ENCODE peak calls at places on chromosomes 5 and 9, in six cellular contexts. Q is mammary epithelial cell, U is endothelial cell of umbilical vein, Z is PC-9, J is PC-3, S is mesenchymal stem cell. X is an unnamed sample.

GRCh38 chr9:131001990-131002389 is 7.0 kb upstream of the LAMC3 start:
- DNase-seq in Q (no peak), U (no peak), Z (no peak), J (no peak), S (no peak), X (peak)

GRCh38 chr5:69484891-69485290 is 7.7 kb upstream of the OCLN start:
- DNase-seq in Q (no peak), U (peak), Z (no peak), J (no peak), S (peak), X (peak)

GRCh38 chr5:5616247-5616895 is 193.9 kb downstream of the ICE1 start:
- DNase-seq in Q (no peak), U (no peak), Z (no peak), J (no peak), S (no peak), X (no peak)

GRCh38 chr9:135711411-135711810 is 9.4 kb downstream of the KCNT1 start:
- DNase-seq in Q (no peak), U (no peak), Z (no peak), J (no peak), S (no peak), X (no peak)

GRCh38 chr5:73818357-73818756 is 192.4 kb downstream of the ARHGEF28 start:
- DNase-seq in Q (peak), U (no peak), Z (peak), J (peak), S (no peak), X (no peak)

GRCh38 chr5:35188041-35188457 is 42.2 kb downstream of the PRLR start:
- DNase-seq in Q (no peak), U (no peak), Z (no peak), J (peak), S (no peak), X (no peak)

GRCh38 chr5:154278172-154278571 is 87.6 kb downstream of the GALNT10 start:
- DNase-seq in Q (no peak), U (no peak), Z (no peak), J (no peak), S (no peak), X (no peak)

GRCh38 chr5:38433160-38433861 is 123.1 kb downstream of the LIFR start:
- DNase-seq in Q (no peak), U (peak), Z (no peak), J (no peak), S (peak), X (peak)

GRCh38 chr9:123997665-123998277 is 13.8 kb upstream of the LHX2 start:
- DNase-seq in Q (peak), U (no peak), Z (no peak), J (no peak), S (no peak), X (no peak)

GRCh38 chr5:169201597-169201996 is 99.3 kb downstream of the SLIT3 start:
- DNase-seq in Q (no peak), U (no peak), Z (no peak), J (no peak), S (no peak), X (no peak)

GRCh38 chr9:126420643-126421564 is 94.3 kb downstream of the MVB12B start:
- DNase-seq in Q (peak), U (no peak), Z (peak), J (peak), S (peak), X (peak)

GRCh38 chr5:143577554-143577953 is 174.1 kb upstream of the NR3C1 start:
- DNase-seq in Q (no peak), U (no peak), Z (no peak), J (no peak), S (no peak), X (peak)

GRCh38 chr9:98442541-98442940 is 187.1 kb upstream of the TBC1D2 start:
- DNase-seq in Q (no peak), U (no peak), Z (no peak), J (no peak), S (no peak), X (no peak)

GRCh38 chr5:154403234-154403633 is 42.6 kb upstream of the SAP30L start:
- DNase-seq in Q (no peak), U (no peak), Z (no peak), J (no peak), S (no peak), X (no peak)

GRCh38 chr5:159552751-159553150 is 222.5 kb upstream of the IL12B start:
- DNase-seq in Q (peak), U (no peak), Z (no peak), J (peak), S (peak), X (peak)

GRCh38 chr9:16069671-16070586 is 517.1 kb downstream of the CCDC171 start:
- DNase-seq in Q (no peak), U (no peak), Z (no peak), J (no peak), S (no peak), X (peak)

GRCh38 chr5:95076395-95077165 is 208.3 kb downstream of the MCTP1 start:
- DNase-seq in Q (no peak), U (peak), Z (no peak), J (no peak), S (no peak), X (no peak)

GRCh38 chr5:110333384-110333783 is 393.1 kb downstream of the TMEM232 start:
- DNase-seq in Q (no peak), U (no peak), Z (no peak), J (peak), S (peak), X (no peak)

GRCh38 chr9:129141066-129142041 is 30.1 kb downstream of the PTPA start:
- DNase-seq in Q (peak), U (peak), Z (no peak), J (no peak), S (peak), X (peak)

GRCh38 chr5:35012796-35013195 is 35.0 kb downstream of the AGXT2 start:
- DNase-seq in Q (no peak), U (no peak), Z (no peak), J (no peak), S (no peak), X (no peak)

GRCh38 chr5:35859101-35859661 is 2.5 kb downstream of the IL7R start:
- DNase-seq in Q (peak), U (peak), Z (no peak), J (peak), S (peak), X (no peak)

GRCh38 chr9:19998153-19998552 is 209.3 kb upstream of the SLC24A2 start:
- DNase-seq in Q (no peak), U (peak), Z (no peak), J (peak), S (no peak), X (no peak)

GRCh38 chr9:135088979-135089847 is 1.7 kb downstream of the OLFM1 start:
- DNase-seq in Q (no peak), U (no peak), Z (no peak), J (no peak), S (no peak), X (no peak)

GRCh38 chr9:81195206-81195605 is 494.1 kb downstream of the TLE1 start:
- DNase-seq in Q (no peak), U (no peak), Z (no peak), J (no peak), S (no peak), X (no peak)

GRCh38 chr5:57386958-57387357 is 95.7 kb downstream of the ACTBL2 start:
- DNase-seq in Q (peak), U (peak), Z (no peak), J (no peak), S (peak), X (peak)

GRCh38 chr5:166845044-166845443 is 1446.4 kb upstream of the WWC1 start:
- DNase-seq in Q (peak), U (no peak), Z (no peak), J (no peak), S (peak), X (no peak)

GRCh38 chr9:28234899-28235277 is 661.6 kb upstream of the C9orf72 start:
- DNase-seq in Q (peak), U (no peak), Z (no peak), J (peak), S (peak), X (no peak)

GRCh38 chr5:109927639-109928038 is 237.9 kb downstream of the MAN2A1 start:
- DNase-seq in Q (no peak), U (no peak), Z (no peak), J (no peak), S (no peak), X (no peak)

GRCh38 chr9:28031521-28032177 is 458.4 kb upstream of the C9orf72 start:
- DNase-seq in Q (no peak), U (no peak), Z (no peak), J (no peak), S (no peak), X (no peak)

GRCh38 chr5:146848133-146848532 is 30.4 kb downstream of the PPP2R2B start:
- DNase-seq in Q (no peak), U (no peak), Z (no peak), J (no peak), S (no peak), X (no peak)

GRCh38 chr5:111513175-111513520 is 813 bp upstream of the STARD4 start:
- DNase-seq in Q (no peak), U (no peak), Z (no peak), J (no peak), S (no peak), X (peak)

GRCh38 chr5:175420383-175420782 is 23.6 kb downstream of the DRD1 start:
- DNase-seq in Q (no peak), U (no peak), Z (no peak), J (no peak), S (no peak), X (no peak)

GRCh38 chr9:32403567-32403966 is 19.1 kb downstream of the ACO1 start:
- DNase-seq in Q (no peak), U (no peak), Z (no peak), J (no peak), S (peak), X (no peak)

GRCh38 chr5:74556631-74557595 is 83.6 kb downstream of the ENC1 start:
- DNase-seq in Q (peak), U (no peak), Z (peak), J (no peak), S (peak), X (no peak)

GRCh38 chr9:134624119-134624826 is 17.3 kb upstream of the COL5A1 start:
- DNase-seq in Q (no peak), U (no peak), Z (no peak), J (no peak), S (peak), X (peak)

GRCh38 chr5:166493627-166494026 is 1797.8 kb upstream of the WWC1 start:
- DNase-seq in Q (no peak), U (no peak), Z (no peak), J (no peak), S (peak), X (no peak)

GRCh38 chr5:68345595-68345994 is 130.0 kb downstream of the PIK3R1 start:
- DNase-seq in Q (no peak), U (no peak), Z (no peak), J (no peak), S (no peak), X (no peak)

GRCh38 chr5:133950821-133951612 is 17.4 kb downstream of the C5orf15 start:
- DNase-seq in Q (no peak), U (no peak), Z (no peak), J (no peak), S (no peak), X (no peak)

GRCh38 chr5:59496524-59497134 is 396.9 kb downstream of the PDE4D start:
- DNase-seq in Q (no peak), U (peak), Z (no peak), J (peak), S (no peak), X (peak)

GRCh38 chr9:111873901-111874300 is 22.7 kb upstream of the UGCG start:
- DNase-seq in Q (no peak), U (no peak), Z (no peak), J (no peak), S (no peak), X (no peak)

DNA sequence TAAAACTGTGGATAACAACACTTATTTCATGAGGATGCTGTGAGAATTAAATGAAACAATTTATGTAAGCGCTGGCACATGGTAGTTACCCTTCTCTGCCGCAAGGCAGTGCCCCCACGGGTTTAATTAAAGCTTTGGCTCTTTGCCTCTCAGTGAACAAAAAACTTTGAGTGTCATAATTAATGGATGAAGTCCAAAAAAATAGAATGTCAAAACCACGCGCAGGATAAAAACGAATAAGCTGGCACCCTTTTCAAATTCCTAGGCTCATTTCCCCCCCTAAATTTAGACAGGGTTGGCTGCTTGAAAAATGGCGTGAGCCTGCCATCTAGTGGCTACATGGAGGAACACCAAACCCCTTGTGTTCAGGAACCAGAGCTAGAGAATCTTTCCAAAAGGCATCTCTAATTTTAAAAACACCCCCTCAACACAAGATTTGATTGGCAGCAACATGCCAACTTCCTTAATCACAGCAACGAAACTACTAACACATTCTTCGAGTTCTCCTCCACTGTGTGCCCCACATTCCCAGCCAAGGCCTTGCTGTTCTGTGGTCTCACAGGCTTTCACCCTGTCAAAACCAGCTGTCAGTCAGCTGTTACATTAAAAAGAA is 29.0 kb upstream of the CCNG1 start:
- DNase-seq in Q (peak), U (peak), Z (peak), J (peak), S (peak), X (peak)
- H3K4me3 ChIP-seq in Q (no peak), U (no peak), Z (no peak), J (peak), S (no peak), X (peak)

GRCh38 chr5:82335807-82336206 is 57.7 kb upstream of the RPS23 start:
- DNase-seq in Q (no peak), U (no peak), Z (no peak), J (peak), S (peak), X (no peak)

GRCh38 chr5:82332889-82333619 is 54.9 kb upstream of the RPS23 start:
- DNase-seq in Q (no peak), U (no peak), Z (no peak), J (no peak), S (peak), X (no peak)

GRCh38 chr5:82334856-82335255 is 56.7 kb upstream of the RPS23 start:
- DNase-seq in Q (no peak), U (no peak), Z (no peak), J (no peak), S (peak), X (peak)

GRCh38 chr5:82332064-82332855 is 54.1 kb upstream of the RPS23 start:
- DNase-seq in Q (no peak), U (no peak), Z (no peak), J (no peak), S (peak), X (no peak)

GRCh38 chr5:82334085-82334680 is 56.0 kb upstream of the RPS23 start:
- DNase-seq in Q (no peak), U (no peak), Z (no peak), J (no peak), S (no peak), X (no peak)
- H3K4me2 ChIP-seq in Q (no peak), U (no peak), Z (no peak), J (no peak), S (no peak), X (peak)

GRCh38 chr5:53087596-53087995 is 22.0 kb downstream of the MOCS2 start:
- DNase-seq in Q (no peak), U (no peak), Z (no peak), J (no peak), S (no peak), X (no peak)
- H3K4me3 ChIP-seq in Q (no peak), U (no peak), Z (no peak), J (no peak), S (no peak), X (no peak)

GRCh38 chr5:130287438-130287837 is 383.2 kb downstream of the CHSY3 start:
- DNase-seq in Q (no peak), U (no peak), Z (no peak), J (no peak), S (no peak), X (no peak)

GRCh38 chr5:130286971-130287370 is 382.7 kb downstream of the CHSY3 start:
- DNase-seq in Q (no peak), U (no peak), Z (no peak), J (no peak), S (no peak), X (peak)

GRCh38 chr5:130290219-130290618 is 386.0 kb downstream of the CHSY3 start:
- DNase-seq in Q (no peak), U (no peak), Z (no peak), J (peak), S (no peak), X (peak)

GRCh38 chr5:130295235-130295634 is 391.0 kb downstream of the CHSY3 start:
- DNase-seq in Q (no peak), U (no peak), Z (no peak), J (no peak), S (peak), X (peak)

GRCh38 chr5:130289132-130290088 is 385.1 kb downstream of the CHSY3 start:
- DNase-seq in Q (peak), U (no peak), Z (no peak), J (peak), S (peak), X (peak)
- H3K4me2 ChIP-seq in Q (peak), U (no peak), Z (peak), J (peak), S (peak), X (peak)

GRCh38 chr9:87267251-87267679 is 230.4 kb upstream of the DAPK1 start:
- DNase-seq in Q (no peak), U (no peak), Z (no peak), J (no peak), S (no peak), X (no peak)
- H3K4me3 ChIP-seq in Q (no peak), U (no peak), Z (no peak), J (no peak), S (no peak), X (no peak)

GRCh38 chr9:90943341-90943740 is 141.7 kb downstream of the SYK start:
- DNase-seq in Q (peak), U (no peak), Z (peak), J (peak), S (peak), X (no peak)
- H3K4me2 ChIP-seq in Q (peak), U (no peak), Z (peak), J (peak), S (no peak), X (no peak)

DNA sequence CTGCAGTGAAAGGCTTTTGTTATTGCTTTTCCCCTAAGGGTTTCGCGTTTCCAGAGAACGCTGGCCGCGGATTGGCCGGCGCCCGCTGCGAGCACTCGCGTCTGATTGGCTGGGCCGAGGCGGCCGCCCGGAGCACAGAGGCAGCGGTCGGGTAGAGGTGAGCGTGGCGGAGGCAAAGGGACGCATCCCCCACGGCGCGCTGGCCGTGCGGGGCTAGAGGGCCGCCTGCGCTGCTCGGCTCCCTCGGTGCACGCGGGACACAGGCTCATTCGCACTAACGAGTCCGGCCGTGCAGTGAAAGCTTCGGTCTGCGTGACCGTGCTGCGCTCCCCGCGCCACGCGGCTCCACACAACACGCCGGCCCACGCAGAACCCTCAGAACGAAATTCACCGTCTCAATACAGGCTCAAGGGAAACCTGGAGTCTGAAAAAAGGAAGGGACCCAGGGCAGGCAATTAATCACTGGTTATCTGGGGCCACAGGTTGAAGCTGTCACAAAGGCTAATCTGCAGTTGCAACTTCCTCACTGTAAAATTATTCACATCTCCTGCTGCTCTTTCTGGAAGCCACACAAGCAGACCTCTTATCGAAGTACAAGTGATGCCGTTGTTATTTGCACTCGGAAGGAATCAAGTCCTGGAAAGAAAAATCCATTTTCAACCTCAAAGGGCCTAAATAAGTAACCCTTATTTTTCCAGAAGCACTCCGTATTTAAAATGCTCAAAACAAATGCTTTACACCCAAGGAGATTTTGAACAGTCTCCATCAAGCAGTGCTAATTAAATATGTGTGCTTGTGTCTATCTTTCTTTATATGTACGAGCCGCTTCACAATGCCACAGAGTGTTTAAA is 94.6 kb downstream of the ZNF608 start:
- DNase-seq in Q (peak), U (peak), Z (peak), J (peak), S (peak), X (peak)
- H3K4me3 ChIP-seq in Q (peak), U (peak), Z (peak), J (peak), S (peak), X (peak)

GRCh38 chr5:27403248-27403882 is 365.0 kb upstream of the CDH9 start:
- DNase-seq in Q (peak), U (no peak), Z (no peak), J (peak), S (peak), X (no peak)
- H3K4me2 ChIP-seq in Q (peak), U (no peak), Z (peak), J (peak), S (no peak), X (peak)

DNA sequence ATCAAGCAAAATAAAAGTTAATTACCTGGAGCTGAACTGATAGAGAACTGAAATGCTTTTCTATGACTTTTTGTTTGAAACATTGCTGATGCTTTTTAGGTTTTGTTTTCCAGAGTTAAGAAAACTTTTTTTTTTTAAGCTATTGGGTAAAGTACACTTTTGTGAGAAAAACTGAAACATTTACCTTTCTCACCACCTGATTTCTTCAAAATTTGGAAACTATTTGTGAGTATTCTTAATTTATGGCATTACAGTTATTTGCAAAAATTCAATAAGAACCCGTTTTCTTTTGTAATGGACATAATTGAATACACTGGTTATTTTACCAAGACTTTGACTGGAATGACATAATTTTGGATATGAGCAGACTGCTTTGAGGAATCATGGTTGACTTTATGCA is 6.6 kb downstream of the C9orf153 start:
- DNase-seq in Q (no peak), U (no peak), Z (no peak), J (no peak), S (no peak), X (no peak)
- H3K4me3 ChIP-seq in Q (no peak), U (no peak), Z (no peak), J (no peak), S (no peak), X (no peak)